ENCODE peak calls at places on chromosome 22, in five cellular contexts. H is CD8-positive, alpha-beta memory T cell; U is DND-41; C is neuronal stem cell; E is heart left ventricle. Q is an unnamed sample.

GRCh38 chr22:36762687-36763260 is 13.1 kb downstream of the IFT27 start:
- DNase-seq in H (no peak), C (no peak), U (no peak), E (peak; percentile 77), Q (no peak)

GRCh38 chr22:25497269-25497668 is 67.2 kb upstream of the GRK3 start:
- DNase-seq in U (no peak), E (no peak), H (no peak), C (no peak), Q (no peak)

GRCh38 chr22:24427500-24428164 is at the start of gene ADORA2A:
- DNase-seq in H (peak; percentile 76), U (peak; percentile 96), E (peak; percentile 77), C (no peak), Q (peak; percentile 90)

GRCh38 chr22:24751518-24751917 is 23.0 kb downstream of the PIWIL3 start:
- DNase-seq in H (no peak), E (no peak), U (no peak), C (no peak), Q (no peak)

GRCh38 chr22:38110863-38111852 is 674 bp upstream of the BAIAP2L2 start:
- DNase-seq in E (no peak), U (no peak), C (no peak), H (no peak), Q (no peak)

GRCh38 chr22:17563936-17564391 is 666 bp downstream of the SLC25A18 start:
- DNase-seq in E (no peak), H (no peak), U (no peak), C (no peak), Q (no peak)

GRCh38 chr22:41654322-41654721 is 33.2 kb downstream of the XRCC6 start:
- DNase-seq in U (no peak), C (no peak), E (no peak), H (no peak), Q (no peak)

GRCh38 chr22:27247691-27248434 is 553.7 kb downstream of the MN1 start:
- DNase-seq in E (no peak), H (no peak), U (peak; percentile 12), C (no peak), Q (no peak)

GRCh38 chr22:17359501-17359900 is 9.8 kb upstream of the CECR2 start:
- DNase-seq in U (no peak), H (no peak), C (no peak), E (no peak), Q (no peak)

GRCh38 chr22:24146791-24147353 is 34.4 kb upstream of the SUSD2 start:
- DNase-seq in U (no peak), C (no peak), E (no peak), H (no peak), Q (no peak)

GRCh38 chr22:31825513-31825912 is 71.7 kb downstream of the DEPDC5 start:
- DNase-seq in H (no peak), U (no peak), C (no peak), E (no peak), Q (no peak)

GRCh38 chr22:49609207-49609876 is 218.3 kb downstream of the BRD1 start:
- DNase-seq in E (peak; percentile 28), C (no peak), H (no peak), U (no peak), Q (no peak)

GRCh38 chr22:33896801-33897620 is 23.3 kb downstream of the LARGE1 start:
- DNase-seq in H (no peak), E (no peak), U (no peak), C (no peak), Q (no peak)

GRCh38 chr22:50002791-50003190 is 9.8 kb downstream of the IL17REL start:
- DNase-seq in E (no peak), U (no peak), C (no peak), H (no peak), Q (no peak)

GRCh38 chr22:38104084-38104483 is 6.4 kb downstream of the BAIAP2L2 start:
- DNase-seq in E (peak; percentile 34), U (no peak), H (no peak), C (no peak), Q (no peak)

GRCh38 chr22:37519268-37520195 is at the start of gene CARD10:
- DNase-seq in C (peak; percentile 30), H (no peak), E (no peak), U (no peak), Q (no peak)

GRCh38 chr22:26610072-26610958 is 7.5 kb downstream of the CRYBB1 start:
- DNase-seq in U (peak; percentile 55), H (no peak), C (no peak), E (no peak), Q (peak; percentile 72)

GRCh38 chr22:18078329-18079041 is 695 bp downstream of the PEX26 start:
- DNase-seq in U (peak; percentile 48), E (no peak), C (no peak), H (peak; percentile 26), Q (peak; percentile 6)

GRCh38 chr22:26674211-26675190 is 17.1 kb downstream of the MIAT start:
- DNase-seq in E (no peak), C (no peak), H (peak; percentile 41), U (peak; percentile 44), Q (no peak)

GRCh38 chr22:35477911-35478582 is 62.6 kb upstream of the RASD2 start:
- DNase-seq in H (no peak), C (no peak), E (no peak), U (no peak), Q (no peak)

GRCh38 chr22:35600466-35600865 is 16.7 kb downstream of the MB start:
- DNase-seq in U (no peak), E (no peak), H (no peak), C (no peak), Q (no peak)

GRCh38 chr22:38614331-38615122 is 41.7 kb downstream of the FAM227A start:
- DNase-seq in C (no peak), E (no peak), U (no peak), H (no peak), Q (no peak)

GRCh38 chr22:38120359-38121110 is 10.1 kb upstream of the BAIAP2L2 start:
- DNase-seq in E (peak; percentile 43), U (no peak), H (no peak), C (no peak), Q (no peak)

GRCh38 chr22:33923660-33924246 is 3.5 kb upstream of the LARGE1 start:
- DNase-seq in C (peak; percentile 78), U (peak; percentile 25), E (no peak), H (no peak), Q (peak; percentile 75)

GRCh38 chr22:25057013-25057881 is 104.7 kb downstream of the KIAA1671 start:
- DNase-seq in C (peak; percentile 67), H (peak; percentile 65), E (peak; percentile 86), U (peak; percentile 75), Q (peak; percentile 44)

GRCh38 chr22:29302402-29302680 is 4.1 kb upstream of the GAS2L1 start:
- DNase-seq in H (no peak), E (no peak), U (no peak), C (no peak), Q (no peak)

GRCh38 chr22:42303304-42304020 is 33.0 kb upstream of the TCF20 start:
- DNase-seq in E (no peak), H (no peak), U (no peak), C (no peak), Q (no peak)

GRCh38 chr22:46090631-46091201 is 59.6 kb upstream of the PPARA start:
- DNase-seq in C (no peak), E (no peak), U (no peak), H (no peak), Q (no peak)

GRCh38 chr22:46091277-46091977 is 58.9 kb upstream of the PPARA start:
- DNase-seq in H (no peak), U (no peak), C (no peak), E (peak; percentile 40), Q (no peak)

GRCh38 chr22:46089426-46090041 is 60.8 kb upstream of the PPARA start:
- DNase-seq in E (peak; percentile 49), U (no peak), H (no peak), C (no peak), Q (no peak)

GRCh38 chr22:46088541-46089311 is 61.6 kb upstream of the PPARA start:
- DNase-seq in H (no peak), E (peak; percentile 76), U (no peak), C (no peak), Q (no peak)

GRCh38 chr22:46090051-46090591 is 60.2 kb upstream of the PPARA start:
- DNase-seq in H (no peak), C (no peak), E (peak; percentile 70), U (no peak), Q (no peak)
- H3K27ac ChIP-seq in H (no peak overlapping the region), C (no peak overlapping the region), E (peak overlapping the region; percentile 100), U (no peak overlapping the region), Q (no peak overlapping the region)

GRCh38 chr22:19960491-19961200 is 19.0 kb upstream of the TXNRD2 start:
- DNase-seq in H (no peak), E (peak; percentile 51), U (no peak), C (no peak), Q (no peak)

GRCh38 chr22:19959043-19959586 is 17.5 kb upstream of the TXNRD2 start:
- DNase-seq in E (peak; percentile 85), H (no peak), U (no peak), C (peak; percentile 96), Q (no peak)

GRCh38 chr22:19957445-19957844 is 15.8 kb upstream of the TXNRD2 start:
- DNase-seq in U (no peak), H (no peak), E (no peak), C (no peak), Q (no peak)

GRCh38 chr22:19959587-19960490 is 18.2 kb upstream of the TXNRD2 start:
- DNase-seq in E (peak; percentile 55), C (no peak), H (no peak), U (no peak), Q (no peak)

GRCh38 chr22:19958083-19959042 is 16.7 kb upstream of the TXNRD2 start:
- DNase-seq in H (no peak), C (no peak), E (no peak), U (no peak), Q (no peak)
- H3K4me1 ChIP-seq in H (peaks cover 20% of the 10 kb centered on the region), C (peaks cover 22% of the 10 kb centered on the region), E (no peaks in the 10 kb centered on the region), U (no peaks in the 10 kb centered on the region), Q (no peaks in the 10 kb centered on the region)

DNA sequence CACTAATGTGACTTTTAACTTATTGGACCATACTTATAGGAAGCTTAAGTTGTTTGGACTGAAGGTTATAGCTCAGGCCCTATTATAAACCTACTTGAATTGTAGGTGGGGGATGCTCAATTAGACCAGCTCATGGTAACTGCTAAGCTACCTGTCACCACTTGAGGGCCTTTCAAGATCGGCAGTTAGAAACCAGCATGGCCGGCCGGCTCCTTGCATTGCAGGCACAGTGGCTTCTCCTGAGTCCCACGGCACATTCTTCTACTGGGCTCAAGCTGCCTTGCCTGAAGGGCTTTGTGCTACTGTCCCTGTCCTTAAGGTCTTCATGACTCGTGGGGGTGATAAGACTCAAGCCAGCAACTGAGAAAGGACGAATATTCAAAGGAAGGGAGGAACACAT is 70.8 kb downstream of the TBC1D22A start:
- DNase-seq in H (no peak), U (no peak), C (no peak), E (no peak), Q (no peak)
- H3K27ac ChIP-seq in H (no peak overlapping the region), U (no peak overlapping the region), C (no peak overlapping the region), E (no peak overlapping the region), Q (no peak overlapping the region)

GRCh38 chr22:30420401-30421178 is 5.0 kb upstream of the MTFP1 start:
- DNase-seq in H (no peak), U (no peak), E (no peak), C (no peak), Q (no peak)
- H3K4me1 ChIP-seq in H (peaks cover 28% of the 10 kb centered on the region), U (peaks cover 38% of the 10 kb centered on the region), E (peaks cover 4% of the 10 kb centered on the region), C (peaks cover 16% of the 10 kb centered on the region), Q (peaks cover 29% of the 10 kb centered on the region)

Q was measured in CD4-positive, CD25-positive, alpha-beta regulatory T cell.